ENCODE peak calls at places on chromosome 5, in nine cellular contexts. K, V, A, O, C, H, R, I and Z are unnamed samples.

GRCh38 chr5:125134216-125135081 is 388.0 kb upstream of the ZNF608 start:
- DNase-seq in H (peak; percentile 66), I (peak; percentile 28), K (no peak), A (no peak), R (peak; percentile 17), O (peak; percentile 82), V (peak; percentile 50), C (peak; percentile 84), Z (no peak)

GRCh38 chr5:168136340-168136739 is 155.1 kb upstream of the WWC1 start:
- DNase-seq in A (no peak), C (no peak), V (no peak), H (no peak), K (peak; percentile 70), I (no peak), O (no peak), R (no peak), Z (no peak)

GRCh38 chr5:74641778-74642542 is 1.4 kb upstream of the ENC1 start:
- DNase-seq in K (peak; percentile 69), A (peak; percentile 64), R (peak; percentile 44), V (peak; percentile 69), I (peak; percentile 87), C (peak; percentile 93), O (peak; percentile 89), H (peak; percentile 80), Z (peak; percentile 72)

GRCh38 chr5:150129813-150130492 is 25.7 kb downstream of the PDGFRB start:
- DNase-seq in A (peak; percentile 93), K (peak; percentile 86), H (peak; percentile 85), C (peak; percentile 82), V (no peak), R (peak; percentile 62), O (peak; percentile 83), I (peak; percentile 69), Z (no peak)

GRCh38 chr5:154221371-154221896 is 30.9 kb downstream of the GALNT10 start:
- DNase-seq in R (no peak), V (peak; percentile 96), O (peak; percentile 89), K (no peak), C (peak; percentile 82), H (peak; percentile 49), A (no peak), I (peak; percentile 77), Z (peak; percentile 83)

GRCh38 chr5:36881807-36882206 is 5.2 kb downstream of the NIPBL start:
- DNase-seq in I (no peak), C (no peak), H (no peak), V (no peak), R (no peak), O (no peak), K (no peak), A (no peak), Z (no peak)

GRCh38 chr5:119238265-119239118 is 117.3 kb upstream of the TNFAIP8 start:
- DNase-seq in V (no peak), R (no peak), C (no peak), O (no peak), K (no peak), A (no peak), I (no peak), H (no peak), Z (no peak)

GRCh38 chr5:45162974-45163373 is 354.2 kb downstream of the MRPS30 start:
- DNase-seq in O (no peak), K (no peak), H (no peak), V (no peak), I (no peak), C (no peak), A (no peak), R (no peak), Z (no peak)

GRCh38 chr5:96661101-96661840 is 905 bp upstream of the CAST start:
- DNase-seq in A (peak; percentile 51), H (peak; percentile 31), I (peak; percentile 50), V (no peak), C (peak; percentile 49), O (peak; percentile 69), R (peak; percentile 23), K (no peak), Z (no peak)

GRCh38 chr5:17309462-17309861 is 92.0 kb downstream of the BASP1 start:
- DNase-seq in I (no peak), A (no peak), R (no peak), H (no peak), O (no peak), C (no peak), K (no peak), V (no peak), Z (no peak)

GRCh38 chr5:109191153-109191558 is 218.6 kb downstream of the PJA2 start:
- DNase-seq in A (no peak), R (no peak), C (peak; percentile 77), I (peak; percentile 68), O (peak; percentile 93), K (no peak), V (peak; percentile 7), H (peak; percentile 44), Z (peak; percentile 13)

GRCh38 chr5:38167562-38167996 is 90.8 kb upstream of the EGFLAM start:
- DNase-seq in A (peak; percentile 78), C (no peak), O (no peak), V (no peak), K (no peak), R (no peak), I (no peak), H (peak; percentile 54), Z (no peak)

GRCh38 chr5:92836861-92837755 is 743.9 kb downstream of the NR2F1-AS1 start:
- DNase-seq in O (peak; percentile 36), C (peak; percentile 22), R (no peak), K (no peak), H (no peak), V (peak; percentile 54), I (no peak), A (no peak), Z (peak; percentile 37)

DNA sequence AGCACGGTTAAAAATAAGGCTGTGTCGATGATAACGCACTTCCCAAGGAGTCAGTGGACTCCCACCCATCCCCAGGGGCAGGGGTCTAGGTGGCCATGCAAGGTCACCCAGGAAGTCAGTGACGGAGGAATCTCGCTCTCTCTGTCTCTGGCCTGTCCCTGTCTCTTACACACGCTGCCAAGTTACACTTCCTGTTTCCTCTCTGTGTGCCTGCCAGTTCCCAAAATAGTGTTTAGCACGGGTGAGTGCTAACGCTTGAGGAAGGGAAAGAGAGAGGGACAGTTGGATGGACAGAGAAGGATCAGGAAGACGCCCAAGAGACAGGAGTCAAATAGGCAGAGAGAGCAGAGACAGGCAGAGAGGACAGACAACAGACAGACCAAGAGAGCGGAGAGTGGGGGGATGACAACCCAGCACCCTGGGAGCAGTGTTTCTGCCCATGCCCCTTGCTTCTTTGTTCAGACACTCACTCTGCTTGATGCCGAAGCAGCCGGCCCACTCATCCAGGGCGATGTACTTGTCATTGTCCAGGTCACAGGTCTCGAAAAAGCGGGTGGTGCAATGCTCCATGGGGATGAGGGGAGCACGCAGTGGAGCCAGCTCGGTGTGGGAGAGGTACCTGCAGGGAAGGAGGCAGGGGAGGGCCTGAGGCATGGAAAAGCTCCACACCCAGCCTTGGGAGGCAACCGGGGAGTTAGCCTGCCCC is 22.9 kb downstream of the SPARC start:
- DNase-seq in H (no peak), V (no peak), C (peak; percentile 67), A (no peak), K (no peak), R (no peak), I (no peak), O (peak; percentile 55), Z (no peak)
- H3K4me3 ChIP-seq in H (no peak overlapping the region), V (no peak overlapping the region), C (no peak overlapping the region), A (no peak overlapping the region), K (no peak overlapping the region), R (no peak overlapping the region), I (no peak overlapping the region), O (peak overlapping the region; percentile 1), Z (no peak overlapping the region)

DNA sequence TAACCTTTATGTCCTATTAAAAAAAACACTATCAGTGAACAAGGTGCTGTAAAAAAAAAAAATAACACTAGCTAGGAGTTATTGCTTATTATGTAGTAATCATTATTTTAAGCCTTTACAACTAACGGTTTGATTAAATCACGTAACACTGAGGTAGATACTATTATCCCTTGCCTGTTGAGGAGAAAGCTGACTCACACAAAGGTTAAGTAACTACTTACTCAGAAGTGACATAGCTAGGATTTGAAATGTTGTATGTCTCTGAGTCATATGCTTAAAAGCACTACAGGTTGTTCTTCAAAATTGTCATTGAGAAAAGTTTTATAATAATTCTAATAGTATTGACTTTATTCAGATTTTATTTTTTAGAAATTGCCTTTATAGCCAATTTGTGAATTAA is 8.8 kb downstream of the TENT2 start:
- DNase-seq in H (no peak), V (peak; percentile 29), C (peak; percentile 60), I (peak; percentile 91), A (no peak), R (no peak), K (no peak), O (peak; percentile 39), Z (peak; percentile 5)
- H3K4me3 ChIP-seq in H (no peak overlapping the region), V (no peak overlapping the region), C (no peak overlapping the region), I (no peak overlapping the region), A (no peak overlapping the region), R (no peak overlapping the region), K (no peak overlapping the region), O (no peak overlapping the region), Z (no peak overlapping the region)

DNA sequence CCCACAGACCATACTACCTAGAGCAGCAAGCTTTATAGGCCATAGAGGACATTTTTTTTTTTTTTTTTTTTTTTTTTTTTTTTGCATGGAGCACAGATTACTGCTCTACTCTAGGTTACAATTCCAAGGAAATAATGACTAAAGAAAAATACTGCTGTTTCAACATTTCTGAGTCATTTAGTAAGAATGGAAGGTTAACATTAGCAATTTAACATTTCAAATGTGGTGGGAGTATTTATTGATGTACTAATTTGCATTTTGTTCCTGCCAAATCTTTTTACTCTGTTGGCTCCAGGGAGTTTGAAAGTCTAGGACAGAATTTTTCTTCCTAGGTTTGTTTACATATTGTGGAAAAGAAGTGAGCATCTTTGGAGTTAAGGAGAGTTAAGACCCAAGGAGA is 142.1 kb upstream of the CCDC152 start:
- DNase-seq in C (peak; percentile 48), V (no peak), I (peak; percentile 28), K (no peak), H (no peak), A (no peak), R (no peak), O (peak; percentile 43), Z (peak; percentile 53)
- H3K4me3 ChIP-seq in C (no peak overlapping the region), V (no peak overlapping the region), I (no peak overlapping the region), K (no peak overlapping the region), H (no peak overlapping the region), A (no peak overlapping the region), R (no peak overlapping the region), O (no peak overlapping the region), Z (no peak overlapping the region)

GRCh38 chr5:68261174-68262021 is 45.8 kb downstream of the PIK3R1 start:
- DNase-seq in A (no peak), V (no peak), H (no peak), K (no peak), C (peak; percentile 80), O (peak; percentile 71), R (no peak), I (no peak), Z (no peak)

GRCh38 chr5:68257207-68257606 is 41.7 kb downstream of the PIK3R1 start:
- DNase-seq in O (no peak), K (no peak), V (no peak), I (no peak), R (no peak), C (no peak), A (no peak), H (no peak), Z (no peak)

GRCh38 chr5:68259696-68260095 is 44.1 kb downstream of the PIK3R1 start:
- DNase-seq in I (no peak), O (no peak), C (no peak), K (no peak), R (no peak), A (no peak), H (no peak), V (no peak), Z (no peak)

GRCh38 chr5:68258531-68258930 is 43.0 kb downstream of the PIK3R1 start:
- DNase-seq in H (no peak), I (no peak), R (no peak), K (no peak), C (no peak), A (no peak), V (no peak), O (no peak), Z (no peak)

GRCh38 chr5:68260455-68260854 is 44.9 kb downstream of the PIK3R1 start:
- DNase-seq in V (no peak), R (no peak), H (no peak), I (peak; percentile 18), O (no peak), C (no peak), K (no peak), A (no peak), Z (no peak)
- H3K4me3 ChIP-seq in V (no peak overlapping the region), R (no peak overlapping the region), H (no peak overlapping the region), I (no peak overlapping the region), O (no peak overlapping the region), C (no peak overlapping the region), K (no peak overlapping the region), A (no peak overlapping the region), Z (no peak overlapping the region)